ENCODE peak calls at places on chromosomes 6 and 20, in eight cellular contexts. S is effector CD4-positive, alpha-beta T cell; H is stimulated activated CD8-positive, alpha-beta memory T cell treated with anti-CD3 and anti-CD28 coated beads, Interleukin-2, amount 100 ng/mL, for 1 hour; E is SIG-M5; Z is DMS153; I is OCI-LY7; O is effector memory CD8-positive, alpha-beta T cell; U is AG10803. T is an unnamed sample.

GRCh38 chr6:99879431-99879830 is 114.6 kb downstream of the MCHR2 start:
- DNase-seq in S (no peak), Z (no peak), H (no peak), U (no peak), E (no peak), O (no peak), I (no peak), T (no peak)

GRCh38 chr6:113513086-113513485 is 344.1 kb upstream of the MARCKS start:
- DNase-seq in H (no peak), U (no peak), E (no peak), S (no peak), Z (no peak), O (no peak), I (no peak), T (no peak)

GRCh38 chr6:149864578-149865535 is 698 bp upstream of the LRP11 start:
- DNase-seq in U (peak), E (no peak), O (peak), I (peak), Z (peak), H (no peak), S (no peak), T (peak)

GRCh38 chr20:6711950-6712634 is 55.4 kb upstream of the BMP2 start:
- DNase-seq in E (no peak), Z (no peak), U (no peak), O (no peak), S (no peak), H (no peak), I (no peak), T (peak)

GRCh38 chr20:35134472-35134871 is 12.7 kb downstream of the EDEM2 start:
- DNase-seq in Z (no peak), H (no peak), E (no peak), S (no peak), O (no peak), I (no peak), U (no peak), T (no peak)

GRCh38 chr20:22456109-22456508 is 128.3 kb downstream of the FOXA2 start:
- DNase-seq in H (no peak), O (no peak), E (no peak), U (no peak), I (no peak), Z (no peak), S (no peak), T (no peak)

GRCh38 chr6:34359438-34360158 is 32.9 kb downstream of the NUDT3 start:
- DNase-seq in S (no peak), E (no peak), U (peak), H (no peak), O (no peak), Z (no peak), I (no peak), T (no peak)

GRCh38 chr6:16511723-16512584 is 249.3 kb downstream of the ATXN1 start:
- DNase-seq in I (no peak), Z (no peak), S (peak), U (no peak), E (no peak), H (peak), O (no peak), T (peak)

GRCh38 chr6:28565823-28566526 is 40.3 kb downstream of the GPX5 start:
- DNase-seq in Z (no peak), E (no peak), O (no peak), U (no peak), S (no peak), H (no peak), I (no peak), T (no peak)

GRCh38 chr6:17120019-17120418 is 18.2 kb downstream of the STMND1 start:
- DNase-seq in S (no peak), U (no peak), H (no peak), I (no peak), O (no peak), Z (no peak), E (no peak), T (no peak)

GRCh38 chr6:136846046-136846445 is 23.7 kb downstream of the PEX7 start:
- DNase-seq in O (peak), U (peak), Z (peak), E (no peak), H (no peak), I (peak), S (peak), T (peak)

GRCh38 chr20:3224681-3225421 is 14.1 kb downstream of the SLC4A11 start:
- DNase-seq in H (no peak), I (no peak), Z (no peak), S (no peak), O (no peak), U (no peak), E (no peak), T (no peak)

GRCh38 chr6:31907158-31907813 is 5.4 kb upstream of the ZBTB12 start:
- DNase-seq in U (peak), I (no peak), Z (no peak), E (peak), O (no peak), S (no peak), H (no peak), T (no peak)

GRCh38 chr20:37348643-37349516 is 2.9 kb downstream of the SRC start:
- DNase-seq in O (no peak), I (no peak), H (no peak), U (no peak), Z (no peak), S (no peak), E (no peak), T (no peak)

GRCh38 chr6:28081486-28081751 is 1.1 kb downstream of the ZNF165 start:
- DNase-seq in I (peak), E (no peak), U (no peak), Z (no peak), O (peak), H (no peak), S (peak), T (no peak)

GRCh38 chr6:144447487-144447886 is 162.4 kb downstream of the UTRN start:
- DNase-seq in I (no peak), O (no peak), S (no peak), Z (no peak), E (no peak), U (peak), H (no peak), T (no peak)

GRCh38 chr6:56595490-56596122 is 47.1 kb downstream of the DST start:
- DNase-seq in U (peak), E (peak), Z (no peak), I (peak), S (no peak), O (no peak), H (no peak), T (peak)

GRCh38 chr6:301526-301925 is 9.2 kb downstream of the DUSP22 start:
- DNase-seq in I (no peak), U (no peak), S (no peak), E (no peak), O (no peak), Z (no peak), H (no peak), T (no peak)

GRCh38 chr6:149939909-149940672 is 1.7 kb upstream of the ULBP2 start:
- DNase-seq in H (no peak), O (no peak), E (no peak), U (no peak), S (no peak), Z (no peak), I (no peak), T (no peak)

GRCh38 chr6:129434091-129434490 is 275.9 kb downstream of the ARHGAP18 start:
- DNase-seq in O (no peak), S (no peak), Z (no peak), H (no peak), I (no peak), E (no peak), U (no peak), T (no peak)

GRCh38 chr6:163529605-163530004 is 115.1 kb downstream of the QKI start:
- DNase-seq in Z (no peak), E (no peak), U (peak), O (no peak), I (no peak), S (no peak), H (no peak), T (no peak)

GRCh38 chr6:148760143-148760505 is 13.3 kb downstream of the UST start:
- DNase-seq in I (no peak), H (no peak), E (no peak), U (no peak), S (no peak), O (no peak), Z (no peak), T (no peak)

GRCh38 chr6:139881251-139881650 is 506.8 kb upstream of the CITED2 start:
- DNase-seq in E (no peak), O (no peak), S (no peak), U (no peak), I (no peak), Z (peak), H (no peak), T (no peak)

GRCh38 chr6:42781546-42781810 is 374 bp upstream of the BICRAL start:
- DNase-seq in I (peak), S (no peak), H (no peak), E (no peak), O (no peak), U (peak), Z (no peak), T (no peak)

GRCh38 chr20:51004305-51004727 is 18.6 kb downstream of the KCNG1 start:
- DNase-seq in E (no peak), U (no peak), O (no peak), I (no peak), S (no peak), Z (no peak), H (no peak), T (no peak)

GRCh38 chr20:4605166-4605565 is 116.5 kb upstream of the PRND start:
- DNase-seq in H (no peak), O (no peak), U (no peak), I (no peak), S (no peak), E (no peak), Z (no peak), T (no peak)

GRCh38 chr6:127300411-127300810 is 33.7 kb downstream of the RNF146 start:
- DNase-seq in S (no peak), Z (no peak), U (peak), O (no peak), E (no peak), I (no peak), H (no peak), T (no peak)